ENCODE peak calls at places on chromosome 5, in six cellular contexts. P, B, M, L, U and V are unnamed samples.

GRCh38 chr5:142143878-142144277 is 35.3 kb downstream of the NDFIP1 start:
- DNase-seq in P (no peak), B (peak), M (peak), L (no peak), U (no peak), V (peak)

GRCh38 chr5:36876965-36877666 is 547 bp downstream of the NIPBL start:
- DNase-seq in P (peak), B (peak), M (peak), L (peak), U (no peak), V (no peak)

GRCh38 chr5:87116821-87117512 is 150.7 kb upstream of the RASA1 start:
- DNase-seq in P (no peak), B (peak), M (no peak), L (no peak), U (peak), V (peak)

GRCh38 chr5:153979015-153979414 is 59.7 kb downstream of the FAM114A2 start:
- DNase-seq in P (no peak), B (no peak), M (no peak), L (no peak), U (no peak), V (no peak)

GRCh38 chr5:132000677-132001453 is 10.6 kb downstream of the ACSL6 start:
- DNase-seq in P (peak), B (no peak), M (no peak), L (peak), U (no peak), V (no peak)

GRCh38 chr5:167820266-167820988 is 471.0 kb upstream of the WWC1 start:
- DNase-seq in P (no peak), B (no peak), M (no peak), L (no peak), U (no peak), V (no peak)

GRCh38 chr5:178067705-178068104 is 45.6 kb upstream of the N4BP3 start:
- DNase-seq in P (peak), B (no peak), M (no peak), L (no peak), U (no peak), V (no peak)

GRCh38 chr5:68054625-68055024 is 160.9 kb upstream of the PIK3R1 start:
- DNase-seq in P (no peak), B (no peak), M (no peak), L (no peak), U (no peak), V (no peak)

GRCh38 chr5:166845044-166845443 is 1446.4 kb upstream of the WWC1 start:
- DNase-seq in P (no peak), B (no peak), M (peak), L (no peak), U (no peak), V (no peak)

GRCh38 chr5:138574744-138575193 is 432 bp downstream of the HSPA9 start:
- DNase-seq in P (no peak), B (no peak), M (no peak), L (no peak), U (no peak), V (no peak)

GRCh38 chr5:72459089-72459661 is 48.0 kb downstream of the ZNF366 start:
- DNase-seq in P (no peak), B (peak), M (no peak), L (no peak), U (peak), V (peak)

GRCh38 chr5:111742595-111742994 is 14.4 kb downstream of the NREP start:
- DNase-seq in P (no peak), B (no peak), M (peak), L (no peak), U (no peak), V (no peak)

GRCh38 chr5:141402553-141403328 is at the start of gene PCDHGA9:
- DNase-seq in P (peak), B (no peak), M (no peak), L (no peak), U (no peak), V (peak)

GRCh38 chr5:134070648-134070978 is 43.9 kb upstream of the TCF7 start:
- DNase-seq in P (no peak), B (no peak), M (peak), L (no peak), U (no peak), V (no peak)

GRCh38 chr5:128413356-128413755 is 124.7 kb downstream of the FBN2 start:
- DNase-seq in P (no peak), B (no peak), M (no peak), L (no peak), U (no peak), V (no peak)

GRCh38 chr5:88377240-88377639 is 108.6 kb upstream of the TMEM161B start:
- DNase-seq in P (no peak), B (no peak), M (no peak), L (no peak), U (no peak), V (no peak)
- TF ChIP-seq CTCF in P (no peak), B (no peak), M (no peak), L (no peak), U (no peak), V (no peak)

GRCh38 chr5:88190106-88190834 is 78.4 kb downstream of the TMEM161B start:
- DNase-seq in P (no peak), B (peak), M (no peak), L (no peak), U (no peak), V (no peak)
- TF ChIP-seq CTCF in P (no peak), B (no peak), M (no peak), L (no peak), U (no peak), V (no peak)

DNA sequence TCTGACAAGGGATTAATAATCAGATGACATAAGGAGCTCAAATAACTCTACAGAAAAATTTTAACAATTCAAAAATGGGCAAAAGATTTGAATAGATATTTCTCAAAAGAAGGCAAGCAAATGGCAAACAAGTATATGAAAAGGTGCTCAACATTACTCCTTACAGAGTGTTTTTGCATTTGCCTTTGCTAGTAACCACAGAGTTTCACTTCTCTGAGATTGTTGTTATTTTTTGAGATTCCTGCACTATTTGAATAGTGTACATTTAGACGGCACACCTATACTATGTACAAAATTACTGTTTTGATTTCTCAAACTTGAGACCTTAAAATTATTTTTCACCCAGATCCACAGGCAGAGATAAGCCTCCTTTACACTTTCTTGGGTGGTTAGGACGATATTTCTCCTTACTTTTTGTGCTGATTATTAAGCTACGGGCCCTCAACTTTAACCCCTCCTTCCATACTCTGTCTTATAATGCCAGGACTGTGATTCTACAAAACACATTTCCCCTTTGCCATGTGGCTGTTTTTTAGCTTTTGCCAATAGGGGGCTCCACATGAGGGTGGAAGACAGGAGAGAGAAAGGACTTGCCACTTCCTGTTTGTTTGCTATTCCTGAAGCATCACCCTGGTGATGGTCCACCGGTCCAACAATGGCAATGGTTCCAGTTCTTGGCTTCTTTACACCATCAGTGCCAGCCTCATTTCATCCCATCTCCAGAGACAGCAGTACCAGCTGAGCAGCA is 65.0 kb upstream of the DAP start:
- DNase-seq in P (no peak), B (peak), M (no peak), L (no peak), U (no peak), V (no peak)
- TF ChIP-seq CTCF in P (no peak), B (peak), M (no peak), L (peak), U (no peak), V (peak)

GRCh38 chr5:31412324-31412723 is 119.6 kb downstream of the DROSHA start:
- DNase-seq in P (no peak), B (no peak), M (no peak), L (no peak), U (no peak), V (no peak)

GRCh38 chr5:31413030-31413812 is 118.7 kb downstream of the DROSHA start:
- DNase-seq in P (no peak), B (no peak), M (no peak), L (no peak), U (no peak), V (no peak)

GRCh38 chr5:31410089-31410488 is 121.8 kb downstream of the DROSHA start:
- DNase-seq in P (no peak), B (no peak), M (no peak), L (no peak), U (no peak), V (no peak)

GRCh38 chr5:31416547-31416946 is 115.3 kb downstream of the DROSHA start:
- DNase-seq in P (no peak), B (no peak), M (no peak), L (no peak), U (no peak), V (no peak)

GRCh38 chr5:31415009-31415923 is 116.6 kb downstream of the DROSHA start:
- DNase-seq in P (no peak), B (no peak), M (no peak), L (no peak), U (no peak), V (no peak)
- TF ChIP-seq CTCF in P (no peak), B (no peak), M (no peak), L (no peak), U (peak), V (no peak)

GRCh38 chr5:115262405-115263247 is at the start of gene PGGT1B:
- DNase-seq in P (peak), B (peak), M (peak), L (peak), U (peak), V (peak)
- TF ChIP-seq CTCF in P (no peak), B (no peak), M (peak), L (no peak), U (no peak), V (no peak)

GRCh38 chr5:78984611-78985406 is at the start of gene ARSB:
- DNase-seq in P (peak), B (peak), M (peak), L (peak), U (no peak), V (peak)
- TF ChIP-seq CTCF in P (peak), B (no peak), M (peak), L (peak), U (peak), V (peak)

DNA sequence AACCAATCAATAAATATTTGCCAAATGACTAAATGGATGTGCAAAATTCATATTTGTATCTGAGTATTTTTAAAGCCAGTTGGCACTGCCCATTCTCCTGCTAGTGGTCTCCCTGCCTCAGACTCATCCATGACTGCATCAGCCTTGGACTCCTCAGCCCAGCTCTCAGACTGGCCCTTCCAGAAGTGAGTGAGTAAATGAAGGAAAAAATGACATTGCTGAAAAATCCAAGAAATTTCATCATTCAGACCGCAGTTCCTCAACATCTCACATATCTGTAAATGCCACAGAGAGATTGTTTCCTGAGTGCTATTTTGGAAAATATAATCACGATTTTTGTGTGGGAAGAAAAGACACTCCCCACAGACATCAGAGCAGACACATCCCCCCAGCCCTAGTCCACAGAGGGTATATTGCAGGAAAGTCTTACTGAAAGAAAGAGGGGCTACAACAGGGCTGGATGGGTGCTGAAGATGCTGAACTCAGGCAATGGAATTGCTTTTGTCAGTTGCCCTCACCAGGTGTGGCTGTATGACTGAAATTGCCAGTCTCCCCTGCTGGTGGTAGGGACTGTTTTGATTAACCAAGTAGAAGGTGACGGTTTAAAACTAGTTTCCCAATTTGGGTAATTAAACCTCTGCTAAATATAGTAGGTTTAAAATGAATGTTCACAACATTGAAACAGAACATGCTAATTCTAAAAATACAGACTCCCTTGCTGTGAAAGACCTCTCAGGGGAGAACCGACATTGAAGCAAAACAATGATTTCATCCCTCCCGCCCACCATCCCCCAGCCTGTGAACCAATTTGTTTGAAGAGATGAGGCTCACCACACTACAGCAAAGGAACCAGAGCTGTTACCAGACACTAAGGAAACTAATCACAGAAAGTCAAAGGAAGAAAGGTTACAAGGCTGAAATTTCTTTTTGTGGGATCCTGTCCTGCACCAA is 158.8 kb downstream of the DEPDC1B start:
- DNase-seq in P (no peak), B (peak), M (no peak), L (no peak), U (peak), V (peak)
- TF ChIP-seq CTCF in P (no peak), B (no peak), M (no peak), L (no peak), U (peak), V (peak)